ENCODE peak calls at places on chromosomes 11 and 22, in nine cellular contexts. P, L, O, I, Y, R, A, S and B are unnamed samples.

GRCh38 chr11:45264839-45265515 is 21.2 kb downstream of the SYT13 start:
- DNase-seq in I (no peak), A (peak), R (peak), L (no peak), P (peak), Y (no peak), O (peak), S (peak), B (peak)

GRCh38 chr11:1291295-1292017 is 18.0 kb downstream of the TOLLIP start:
- DNase-seq in R (no peak), S (no peak), I (no peak), O (no peak), L (no peak), P (no peak), A (no peak), Y (no peak), B (no peak)

GRCh38 chr11:44014968-44015623 is 32.7 kb upstream of the ACCSL start:
- DNase-seq in R (peak), P (peak), L (no peak), I (no peak), Y (no peak), O (no peak), A (peak), S (peak), B (peak)

GRCh38 chr22:50699001-50699753 is 26.6 kb downstream of the SHANK3 start:
- DNase-seq in P (no peak), R (no peak), Y (no peak), S (no peak), O (no peak), A (no peak), I (peak), L (no peak), B (no peak)

GRCh38 chr11:96161271-96162089 is 181.5 kb downstream of the MAML2 start:
- DNase-seq in A (no peak), R (peak), S (peak), P (peak), L (no peak), I (no peak), O (no peak), Y (no peak), B (peak)

GRCh38 chr22:21032843-21033688 is 705 bp upstream of the SLC7A4 start:
- DNase-seq in A (no peak), L (no peak), R (no peak), O (no peak), S (no peak), P (no peak), I (no peak), Y (no peak), B (no peak)

GRCh38 chr22:37812869-37813678 is 5.3 kb downstream of the GCAT start:
- DNase-seq in I (no peak), R (no peak), A (no peak), P (no peak), O (no peak), S (no peak), Y (no peak), L (no peak), B (no peak)

GRCh38 chr11:35035894-35036408 is 103.0 kb upstream of the CD44 start:
- DNase-seq in Y (no peak), A (peak), R (peak), I (no peak), L (no peak), O (peak), S (peak), P (peak), B (peak)

GRCh38 chr11:82898242-82898641 is 2.0 kb downstream of the PRCP start:
- DNase-seq in R (no peak), S (no peak), A (no peak), O (no peak), L (no peak), Y (no peak), I (no peak), P (no peak), B (no peak)

GRCh38 chr22:42902875-42903510 is 45.9 kb upstream of the ARFGAP3 start:
- DNase-seq in L (no peak), O (no peak), A (no peak), Y (no peak), I (no peak), R (peak), S (no peak), P (peak), B (peak)

GRCh38 chr11:32153747-32154146 is 62.9 kb downstream of the RCN1 start:
- DNase-seq in A (no peak), L (no peak), P (no peak), Y (no peak), S (no peak), I (no peak), O (no peak), R (no peak), B (no peak)
- TF ChIP-seq CTCF in A (no peak), L (no peak), P (no peak), Y (no peak), S (no peak), I (no peak), O (no peak), R (no peak), B (no peak)

GRCh38 chr11:125918140-125918840 is 14.0 kb downstream of the DDX25 start:
- DNase-seq in I (no peak), O (no peak), A (no peak), P (no peak), Y (no peak), S (no peak), R (no peak), L (no peak), B (no peak)
- TF ChIP-seq CTCF in I (no peak), O (no peak), A (no peak), P (no peak), Y (no peak), S (no peak), R (peak), L (no peak), B (no peak)

GRCh38 chr22:24994070-24994763 is 41.7 kb downstream of the KIAA1671 start:
- DNase-seq in L (no peak), A (peak), P (no peak), S (no peak), I (peak), O (peak), Y (peak), R (peak), B (no peak)
- TF ChIP-seq CTCF in L (no peak), A (peak), P (no peak), S (no peak), I (peak), O (no peak), Y (peak), R (no peak), B (no peak)

DNA sequence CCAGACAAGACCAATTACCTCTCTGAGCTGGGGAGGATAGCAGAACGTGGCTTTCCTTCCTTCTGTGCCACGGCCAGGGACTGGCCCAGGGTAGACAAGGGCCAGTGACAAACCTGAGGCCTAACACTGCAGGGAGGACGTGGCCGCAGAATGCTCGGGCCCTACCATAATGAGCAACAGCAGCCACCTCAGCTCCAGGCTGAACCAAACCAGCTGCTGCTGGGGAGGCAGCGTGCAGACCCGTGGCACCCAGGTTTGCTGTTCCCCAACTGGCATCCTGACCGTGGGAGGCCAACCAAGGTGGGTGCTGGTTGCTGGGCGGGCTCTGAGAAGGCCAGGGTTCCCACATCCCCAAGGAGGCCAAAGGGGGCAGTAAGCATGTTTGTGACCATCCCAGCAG is 83.0 kb downstream of the MORC2 start:
- DNase-seq in Y (no peak), R (no peak), P (no peak), A (no peak), I (peak), O (no peak), L (no peak), S (no peak), B (no peak)
- TF ChIP-seq CTCF in Y (no peak), R (no peak), P (no peak), A (no peak), I (no peak), O (no peak), L (no peak), S (no peak), B (no peak)

GRCh38 chr22:45014658-45015057 is 4.9 kb upstream of the PHF21B start:
- DNase-seq in Y (no peak), I (no peak), P (no peak), A (no peak), R (no peak), S (no peak), L (no peak), O (no peak), B (no peak)
- TF ChIP-seq CTCF in Y (no peak), I (no peak), P (no peak), A (no peak), R (no peak), S (no peak), L (no peak), O (no peak), B (no peak)

DNA sequence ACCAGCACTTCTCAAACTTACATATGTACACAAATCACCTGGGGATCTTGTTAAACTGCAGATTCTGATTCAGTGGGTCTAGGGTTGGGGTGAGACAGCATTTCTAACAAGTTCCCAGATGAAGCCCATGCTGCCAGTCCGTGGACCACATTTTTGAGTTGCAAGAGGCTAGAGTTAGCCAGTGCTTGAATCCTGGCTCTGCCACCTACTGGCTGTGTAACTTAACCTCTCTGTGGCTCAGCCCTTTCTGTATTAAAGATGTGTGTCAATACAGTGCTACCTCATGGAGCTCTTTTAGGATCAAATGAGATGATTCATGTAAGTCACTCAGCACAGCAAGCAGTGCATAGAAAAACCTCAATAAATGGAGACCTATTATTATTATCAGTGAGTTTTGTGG is 90.2 kb upstream of the ISX start:
- DNase-seq in S (no peak), Y (no peak), O (no peak), A (peak), R (no peak), P (no peak), L (no peak), I (no peak), B (no peak)
- TF ChIP-seq CTCF in S (peak), Y (peak), O (no peak), A (no peak), R (no peak), P (peak), L (no peak), I (no peak), B (no peak)

GRCh38 chr22:39233736-39234120 is 11.1 kb downstream of the PDGFB start:
- DNase-seq in A (no peak), L (no peak), O (no peak), R (no peak), I (no peak), Y (no peak), S (no peak), P (no peak), B (no peak)

GRCh38 chr22:39234867-39235687 is 9.7 kb downstream of the PDGFB start:
- DNase-seq in Y (peak), O (peak), R (no peak), S (no peak), I (peak), P (no peak), A (peak), L (no peak), B (no peak)

GRCh38 chr22:39232806-39233735 is 11.7 kb downstream of the PDGFB start:
- DNase-seq in L (no peak), S (no peak), I (no peak), Y (no peak), A (no peak), O (no peak), R (no peak), P (no peak), B (no peak)

GRCh38 chr22:39232246-39232645 is 12.5 kb downstream of the PDGFB start:
- DNase-seq in Y (no peak), A (no peak), L (no peak), O (no peak), R (no peak), P (no peak), I (no peak), S (no peak), B (no peak)

DNA sequence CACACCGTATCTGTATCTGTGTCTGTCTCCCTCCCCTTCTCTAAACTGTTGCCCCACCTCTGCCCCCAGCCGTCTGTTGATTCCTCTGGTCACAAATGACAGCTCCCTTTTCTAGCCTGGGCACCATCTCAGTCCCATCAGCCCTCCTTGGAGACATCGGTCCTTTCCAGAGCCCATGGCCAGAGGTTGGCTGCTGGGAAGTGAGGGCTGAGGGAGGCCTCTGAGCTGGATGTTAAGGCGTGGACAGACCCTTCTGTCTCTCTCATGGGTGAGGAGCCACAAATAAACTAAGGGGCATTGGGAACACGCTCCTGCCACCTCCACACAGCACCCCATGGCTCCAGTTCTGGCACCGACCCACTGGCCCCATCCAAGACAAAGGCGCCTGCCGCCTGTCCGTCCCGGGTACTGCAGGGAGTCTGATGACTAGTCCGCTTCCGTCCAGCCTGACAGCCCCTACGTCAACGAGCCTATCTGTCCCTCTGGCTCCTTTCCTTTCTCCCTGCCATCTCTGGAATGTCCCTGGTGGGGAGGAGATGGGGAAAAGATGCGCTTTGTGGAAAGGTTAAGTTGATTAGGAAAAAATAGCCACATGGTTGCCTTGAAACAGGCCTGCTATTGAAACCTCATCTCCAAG is 10.5 kb downstream of the PDGFB start:
- DNase-seq in I (no peak), Y (no peak), L (no peak), A (no peak), O (no peak), S (peak), R (no peak), P (no peak), B (peak)
- TF ChIP-seq CTCF in I (no peak), Y (no peak), L (peak), A (no peak), O (no peak), S (peak), R (no peak), P (no peak), B (peak)